ENCODE peak calls at places on chromosomes 6 and 20, in eight cellular contexts. One of them, this sample, is unnamed.

GRCh38 chr6:78810146-78810545 is 57.2 kb upstream of the IRAK1BP1 start:
- DNase-seq in NCI-H1092 treated with DMSO at 0.1 percent for 48 hours: no peak
- DNase-seq in amygdala: no peak
- DNase-seq in MG63: peak
- DNase-seq in left ventricle myocardium inferior: no peak
- DNase-seq in activated CD8-positive, alpha-beta memory T cell treated with anti-CD3 and anti-CD28 coated beads, Interleukin-2, amount 50 U/mL, for 48 hours: no peak
- DNase-seq in COR-L47: peak
- DNase-seq in CD4-positive, alpha-beta memory T cell: no peak
- DNase-seq in this sample: no peak

GRCh38 chr6:100468966-100469859 is 4.5 kb upstream of the SIM1 start:
- DNase-seq in NCI-H1092 treated with DMSO at 0.1 percent for 48 hours: no peak
- DNase-seq in amygdala: no peak
- DNase-seq in MG63: no peak
- DNase-seq in left ventricle myocardium inferior: no peak
- DNase-seq in activated CD8-positive, alpha-beta memory T cell treated with anti-CD3 and anti-CD28 coated beads, Interleukin-2, amount 50 U/mL, for 48 hours: no peak
- DNase-seq in COR-L47: no peak
- DNase-seq in CD4-positive, alpha-beta memory T cell: no peak
- DNase-seq in this sample: no peak

GRCh38 chr6:139240161-139241010 is 51.4 kb downstream of the TXLNB start:
- DNase-seq in NCI-H1092 treated with DMSO at 0.1 percent for 48 hours: peak
- DNase-seq in amygdala: no peak
- DNase-seq in MG63: peak
- DNase-seq in left ventricle myocardium inferior: no peak
- DNase-seq in activated CD8-positive, alpha-beta memory T cell treated with anti-CD3 and anti-CD28 coated beads, Interleukin-2, amount 50 U/mL, for 48 hours: no peak
- DNase-seq in COR-L47: peak
- DNase-seq in CD4-positive, alpha-beta memory T cell: no peak
- DNase-seq in this sample: no peak

GRCh38 chr6:109428889-109429477 is 11.4 kb downstream of the PPIL6 start:
- DNase-seq in NCI-H1092 treated with DMSO at 0.1 percent for 48 hours: no peak
- DNase-seq in amygdala: no peak
- DNase-seq in MG63: no peak
- DNase-seq in left ventricle myocardium inferior: no peak
- DNase-seq in activated CD8-positive, alpha-beta memory T cell treated with anti-CD3 and anti-CD28 coated beads, Interleukin-2, amount 50 U/mL, for 48 hours: no peak
- DNase-seq in COR-L47: no peak
- DNase-seq in CD4-positive, alpha-beta memory T cell: no peak
- DNase-seq in this sample: no peak

GRCh38 chr6:166949533-166950442 is 6.6 kb downstream of the RNASET2 start:
- DNase-seq in NCI-H1092 treated with DMSO at 0.1 percent for 48 hours: no peak
- DNase-seq in amygdala: no peak
- DNase-seq in MG63: no peak
- DNase-seq in left ventricle myocardium inferior: no peak
- DNase-seq in activated CD8-positive, alpha-beta memory T cell treated with anti-CD3 and anti-CD28 coated beads, Interleukin-2, amount 50 U/mL, for 48 hours: peak
- DNase-seq in COR-L47: no peak
- DNase-seq in CD4-positive, alpha-beta memory T cell: no peak
- DNase-seq in this sample: no peak

GRCh38 chr6:157603314-157603940 is 219.6 kb upstream of the SNX9 start:
- DNase-seq in NCI-H1092 treated with DMSO at 0.1 percent for 48 hours: no peak
- DNase-seq in amygdala: no peak
- DNase-seq in MG63: no peak
- DNase-seq in left ventricle myocardium inferior: no peak
- DNase-seq in activated CD8-positive, alpha-beta memory T cell treated with anti-CD3 and anti-CD28 coated beads, Interleukin-2, amount 50 U/mL, for 48 hours: peak
- DNase-seq in COR-L47: no peak
- DNase-seq in CD4-positive, alpha-beta memory T cell: no peak
- DNase-seq in this sample: no peak

GRCh38 chr6:35295521-35296315 is 1.9 kb upstream of the DEF6 start:
- DNase-seq in NCI-H1092 treated with DMSO at 0.1 percent for 48 hours: no peak
- DNase-seq in amygdala: no peak
- DNase-seq in MG63: no peak
- DNase-seq in left ventricle myocardium inferior: no peak
- DNase-seq in activated CD8-positive, alpha-beta memory T cell treated with anti-CD3 and anti-CD28 coated beads, Interleukin-2, amount 50 U/mL, for 48 hours: no peak
- DNase-seq in COR-L47: no peak
- DNase-seq in CD4-positive, alpha-beta memory T cell: no peak
- DNase-seq in this sample: no peak

GRCh38 chr20:53319200-53319599 is 274.4 kb downstream of the ZNF217 start:
- DNase-seq in NCI-H1092 treated with DMSO at 0.1 percent for 48 hours: no peak
- DNase-seq in amygdala: no peak
- DNase-seq in MG63: no peak
- DNase-seq in left ventricle myocardium inferior: no peak
- DNase-seq in activated CD8-positive, alpha-beta memory T cell treated with anti-CD3 and anti-CD28 coated beads, Interleukin-2, amount 50 U/mL, for 48 hours: no peak
- DNase-seq in COR-L47: no peak
- DNase-seq in CD4-positive, alpha-beta memory T cell: no peak
- DNase-seq in this sample: no peak

GRCh38 chr6:140731741-140732140 is 1357.3 kb upstream of the CITED2 start:
- DNase-seq in NCI-H1092 treated with DMSO at 0.1 percent for 48 hours: no peak
- DNase-seq in amygdala: no peak
- DNase-seq in MG63: no peak
- DNase-seq in left ventricle myocardium inferior: no peak
- DNase-seq in activated CD8-positive, alpha-beta memory T cell treated with anti-CD3 and anti-CD28 coated beads, Interleukin-2, amount 50 U/mL, for 48 hours: no peak
- DNase-seq in COR-L47: no peak
- DNase-seq in CD4-positive, alpha-beta memory T cell: no peak
- DNase-seq in this sample: no peak

GRCh38 chr6:119326291-119327005 is 23.1 kb downstream of the MAN1A1 start:
- DNase-seq in NCI-H1092 treated with DMSO at 0.1 percent for 48 hours: no peak
- DNase-seq in amygdala: no peak
- DNase-seq in MG63: no peak
- DNase-seq in left ventricle myocardium inferior: no peak
- DNase-seq in activated CD8-positive, alpha-beta memory T cell treated with anti-CD3 and anti-CD28 coated beads, Interleukin-2, amount 50 U/mL, for 48 hours: no peak
- DNase-seq in COR-L47: no peak
- DNase-seq in CD4-positive, alpha-beta memory T cell: no peak
- DNase-seq in this sample: no peak

GRCh38 chr6:158110986-158111385 is 57.1 kb downstream of the SERAC1 start:
- DNase-seq in NCI-H1092 treated with DMSO at 0.1 percent for 48 hours: no peak
- DNase-seq in amygdala: no peak
- DNase-seq in MG63: no peak
- DNase-seq in left ventricle myocardium inferior: no peak
- DNase-seq in activated CD8-positive, alpha-beta memory T cell treated with anti-CD3 and anti-CD28 coated beads, Interleukin-2, amount 50 U/mL, for 48 hours: no peak
- DNase-seq in COR-L47: no peak
- DNase-seq in CD4-positive, alpha-beta memory T cell: no peak
- DNase-seq in this sample: no peak

GRCh38 chr20:25489221-25489863 is 81.9 kb downstream of the GINS1 start:
- DNase-seq in NCI-H1092 treated with DMSO at 0.1 percent for 48 hours: no peak
- DNase-seq in amygdala: no peak
- DNase-seq in MG63: no peak
- DNase-seq in left ventricle myocardium inferior: no peak
- DNase-seq in activated CD8-positive, alpha-beta memory T cell treated with anti-CD3 and anti-CD28 coated beads, Interleukin-2, amount 50 U/mL, for 48 hours: no peak
- DNase-seq in COR-L47: no peak
- DNase-seq in CD4-positive, alpha-beta memory T cell: no peak
- DNase-seq in this sample: no peak

GRCh38 chr6:89985744-89986493 is 91.7 kb downstream of the GJA10 start:
- DNase-seq in NCI-H1092 treated with DMSO at 0.1 percent for 48 hours: no peak
- DNase-seq in amygdala: peak
- DNase-seq in MG63: peak
- DNase-seq in left ventricle myocardium inferior: no peak
- DNase-seq in activated CD8-positive, alpha-beta memory T cell treated with anti-CD3 and anti-CD28 coated beads, Interleukin-2, amount 50 U/mL, for 48 hours: no peak
- DNase-seq in COR-L47: no peak
- DNase-seq in CD4-positive, alpha-beta memory T cell: no peak
- DNase-seq in this sample: no peak

GRCh38 chr6:81753709-81754678 is 1.5 kb upstream of the TENT5A start:
- DNase-seq in NCI-H1092 treated with DMSO at 0.1 percent for 48 hours: peak
- DNase-seq in amygdala: peak
- DNase-seq in MG63: peak
- DNase-seq in left ventricle myocardium inferior: peak
- DNase-seq in activated CD8-positive, alpha-beta memory T cell treated with anti-CD3 and anti-CD28 coated beads, Interleukin-2, amount 50 U/mL, for 48 hours: peak
- DNase-seq in COR-L47: peak
- DNase-seq in CD4-positive, alpha-beta memory T cell: peak
- DNase-seq in this sample: peak